ENCODE peak calls at places on chromosomes 12 and 14, in eight cellular contexts. T is stimulated activated naive CD4-positive, alpha-beta T cell; H is progenitor cell of endocrine pancreas; I is activated CD4-positive, alpha-beta T cell treated with anti-CD3 and anti-CD28 coated beads, Interleukin-2, amount 50 U/mL, for 24 hours; B is KBM-7; F is brain microvascular endothelial cell; N is NCI-H2081; K is B cell. X is an unnamed sample.

GRCh38 chr14:67738740-67739504 is 37.2 kb downstream of the RDH12 start:
- DNase-seq in F (peak), T (no peak), B (peak), H (no peak), N (no peak), K (no peak), I (no peak), X (no peak)

GRCh38 chr14:103880334-103880985 is 33.1 kb upstream of the PPP1R13B start:
- DNase-seq in F (peak), B (peak), N (peak), I (no peak), K (no peak), H (no peak), T (peak), X (no peak)

GRCh38 chr14:83975435-83976222 is 1554.3 kb upstream of the FLRT2 start:
- DNase-seq in N (no peak), F (peak), K (no peak), B (no peak), T (no peak), I (no peak), H (no peak), X (no peak)

GRCh38 chr12:95088339-95088738 is 14.9 kb upstream of the NR2C1 start:
- DNase-seq in B (no peak), I (no peak), N (no peak), K (no peak), F (no peak), H (no peak), T (no peak), X (no peak)

GRCh38 chr12:96343347-96343954 is 56.8 kb downstream of the CDK17 start:
- DNase-seq in T (no peak), H (no peak), F (no peak), I (no peak), B (peak), N (no peak), K (no peak), X (no peak)

GRCh38 chr12:96445743-96446655 is 43.4 kb upstream of the CFAP54 start:
- DNase-seq in N (no peak), F (peak), K (peak), I (peak), T (peak), B (peak), H (no peak), X (no peak)

GRCh38 chr14:70721542-70721941 is 79.8 kb downstream of the TTC9 start:
- DNase-seq in B (no peak), H (no peak), K (no peak), T (no peak), N (no peak), I (no peak), F (peak), X (no peak)

GRCh38 chr12:46303039-46303666 is 34.3 kb upstream of the SLC38A1 start:
- DNase-seq in F (peak), N (peak), T (peak), K (peak), B (peak), H (no peak), I (peak), X (no peak)

GRCh38 chr14:93944348-93945069 is 17.4 kb downstream of the FAM181A start:
- DNase-seq in T (no peak), N (no peak), I (no peak), H (no peak), F (no peak), B (no peak), K (no peak), X (no peak)

GRCh38 chr12:84653482-84653881 is 259.1 kb downstream of the SLC6A15 start:
- DNase-seq in K (no peak), T (no peak), B (no peak), N (no peak), H (no peak), I (no peak), F (no peak), X (no peak)

GRCh38 chr14:101503431-101504095 is 57.7 kb upstream of the DIO3 start:
- DNase-seq in I (no peak), N (no peak), T (no peak), F (no peak), K (no peak), B (no peak), H (no peak), X (no peak)

GRCh38 chr14:103194256-103195045 is 71.2 kb downstream of the TNFAIP2 start:
- DNase-seq in H (no peak), I (no peak), K (no peak), B (peak), T (no peak), F (no peak), N (no peak), X (no peak)

GRCh38 chr12:530308-530707 is 70.6 kb downstream of the B4GALNT3 start:
- DNase-seq in H (no peak), T (no peak), K (no peak), N (peak), F (no peak), B (no peak), I (no peak), X (no peak)

GRCh38 chr14:72638021-72638420 is 255.9 kb downstream of the DPF3 start:
- DNase-seq in I (no peak), N (no peak), H (no peak), F (peak), B (no peak), T (no peak), K (no peak), X (no peak)

GRCh38 chr12:55720894-55721444 is 776 bp downstream of the RDH5 start:
- DNase-seq in F (peak), I (no peak), K (no peak), N (peak), T (no peak), H (no peak), B (peak), X (no peak)

GRCh38 chr12:57133013-57133569 is 4.8 kb downstream of the LRP1 start:
- DNase-seq in T (no peak), B (no peak), I (no peak), F (peak), K (peak), H (no peak), N (no peak), X (no peak)

GRCh38 chr12:100716949-100717732 is 77.4 kb upstream of the ANO4 start:
- DNase-seq in B (no peak), K (peak), N (peak), H (peak), F (no peak), I (no peak), T (no peak), X (no peak)

GRCh38 chr12:25376985-25377384 is 126.3 kb upstream of the KRAS start:
- DNase-seq in T (no peak), H (no peak), F (no peak), N (no peak), K (no peak), B (no peak), I (no peak), X (no peak)

GRCh38 chr12:53482626-53483165 is 16.6 kb downstream of the MAP3K12 start:
- DNase-seq in I (no peak), T (no peak), F (no peak), K (no peak), H (no peak), B (no peak), N (no peak), X (no peak)

GRCh38 chr14:65574611-65575010 is 162.1 kb downstream of the FUT8 start:
- DNase-seq in F (no peak), K (no peak), B (no peak), T (no peak), H (no peak), I (no peak), N (no peak), X (no peak)

GRCh38 chr14:104271394-104271793 is 133.0 kb downstream of the KIF26A start:
- DNase-seq in N (no peak), I (no peak), T (no peak), K (no peak), B (no peak), H (no peak), F (no peak), X (no peak)

X was measured in activated naive CD8-positive, alpha-beta T cell treated with anti-CD3 and anti-CD28 coated beads, Interleukin-2, amount 50 U/mL, for 16 hours.